ENCODE peak calls at places on chromosomes 12 and 14, in six cellular contexts. U is cardiac fibroblast, Y is MM.1S, W is HCT116, O is right lobe of liver, Z is AG09309. L is an unnamed sample.

GRCh38 chr12:65953621-65954020 is 129.3 kb downstream of the HMGA2 start:
- DNase-seq in Z (no peak), U (peak; percentile 78), Y (no peak), W (no peak), O (no peak), L (no peak)

GRCh38 chr12:47576256-47576655 is 129.6 kb downstream of the RPAP3 start:
- DNase-seq in Z (no peak), W (no peak), O (no peak), U (no peak), Y (no peak), L (no peak)

GRCh38 chr12:91640021-91640420 is 457.4 kb upstream of the DCN start:
- DNase-seq in O (no peak), U (no peak), Y (no peak), W (no peak), Z (no peak), L (no peak)

GRCh38 chr12:77940566-77940965 is 109.9 kb downstream of the NAV3 start:
- DNase-seq in Y (no peak), W (no peak), Z (no peak), U (peak; percentile 75), O (no peak), L (no peak)

GRCh38 chr12:32305163-32305562 is 94.2 kb upstream of the FGD4 start:
- DNase-seq in O (no peak), U (peak; percentile 72), W (peak; percentile 21), Z (no peak), Y (peak; percentile 58), L (no peak)

GRCh38 chr14:104374718-104375080 is 204.9 kb upstream of the C14orf180 start:
- DNase-seq in W (no peak), Z (no peak), O (peak; percentile 38), Y (no peak), U (no peak), L (no peak)

GRCh38 chr12:1853716-1854115 is 33.4 kb downstream of the LRTM2 start:
- DNase-seq in U (no peak), W (no peak), Z (no peak), Y (no peak), O (no peak), L (no peak)

GRCh38 chr14:106844608-106845285 is 1318.4 kb downstream of the TMEM121 start:
- DNase-seq in U (peak; percentile 37), W (no peak), Y (no peak), O (peak; percentile 89), Z (no peak), L (no peak)

GRCh38 chr12:104280703-104281458 is 22.7 kb upstream of the EID3 start:
- DNase-seq in W (peak; percentile 68), O (no peak), Z (peak; percentile 87), U (peak; percentile 94), Y (no peak), L (no peak)

GRCh38 chr14:60648934-60649814 is at the start of gene SIX1:
- DNase-seq in Z (peak; percentile 72), Y (peak; percentile 77), U (peak; percentile 91), W (peak; percentile 62), O (peak; percentile 59), L (no peak)

GRCh38 chr12:89247962-89248361 is 104.3 kb downstream of the DUSP6 start:
- DNase-seq in Z (no peak), U (peak; percentile 25), Y (no peak), O (no peak), W (no peak), L (no peak)

GRCh38 chr14:49972199-49972671 is 79.4 kb downstream of the ARF6 start:
- DNase-seq in Z (no peak), W (no peak), Y (peak; percentile 6), O (no peak), U (peak; percentile 80), L (no peak)

GRCh38 chr14:99563749-99564129 is 40.3 kb downstream of the CCDC85C start:
- DNase-seq in U (no peak), Y (no peak), Z (no peak), W (no peak), O (no peak), L (no peak)

GRCh38 chr12:18135509-18135908 is 45.5 kb upstream of the RERGL start:
- DNase-seq in W (no peak), U (peak; percentile 43), O (no peak), Z (no peak), Y (no peak), L (no peak)

GRCh38 chr12:18139254-18139653 is 49.3 kb upstream of the RERGL start:
- DNase-seq in U (no peak), W (no peak), O (no peak), Z (no peak), Y (no peak), L (no peak)

GRCh38 chr12:18130855-18131254 is 40.9 kb upstream of the RERGL start:
- DNase-seq in Y (no peak), W (no peak), O (no peak), U (no peak), Z (no peak), L (no peak)

GRCh38 chr12:18139989-18140596 is 50.1 kb upstream of the RERGL start:
- DNase-seq in U (peak; percentile 72), O (no peak), W (no peak), Y (peak; percentile 28), Z (no peak), L (no peak)

GRCh38 chr12:18135086-18135485 is 45.1 kb upstream of the RERGL start:
- DNase-seq in O (no peak), U (no peak), Y (no peak), Z (no peak), W (no peak), L (no peak)
- H3K4me3 ChIP-seq in O (no peak overlapping the region), U (no peak overlapping the region), Y (no peak overlapping the region), Z (no peak overlapping the region), W (no peak overlapping the region), L (no peak overlapping the region)

DNA sequence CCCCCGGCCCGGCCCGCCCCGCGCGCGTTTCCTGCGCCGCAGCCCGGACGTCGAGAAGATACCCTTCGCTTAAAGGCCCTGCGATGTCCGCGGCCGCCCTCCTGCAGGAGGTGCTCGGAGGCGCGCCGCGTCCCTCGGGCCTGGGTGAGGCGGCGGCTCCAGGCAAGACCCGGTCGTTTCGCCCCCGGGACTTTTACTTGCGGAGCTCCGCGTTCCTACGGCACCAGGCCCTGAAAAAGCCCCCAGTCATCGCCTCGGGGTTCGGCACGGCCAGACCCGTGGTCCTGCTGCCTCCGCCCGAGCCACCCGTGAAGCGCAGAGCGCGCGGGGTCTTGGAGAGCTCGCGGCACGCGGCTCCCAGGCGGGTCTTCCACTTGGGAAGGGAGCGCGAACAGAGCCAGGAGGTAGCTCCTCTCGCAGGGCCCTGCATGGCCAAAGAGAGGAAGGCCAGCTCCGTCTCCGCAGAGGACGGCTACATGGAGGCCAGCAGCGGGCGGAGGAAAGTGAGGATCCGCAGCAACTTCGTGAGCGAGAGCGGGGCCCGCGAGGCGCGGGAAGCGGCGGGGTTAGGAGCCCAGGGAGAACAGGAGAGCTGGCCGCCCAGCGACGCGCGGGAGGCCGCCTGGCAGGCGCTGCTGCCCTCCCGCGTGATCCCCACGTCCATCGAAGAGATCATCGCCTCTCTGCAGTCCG is 26.9 kb downstream of the TTC6 start:
- DNase-seq in W (no peak), Z (no peak), U (peak; percentile 34), O (no peak), Y (no peak), L (no peak)
- TF ChIP-seq CTCF in W (no peak), Z (no peak), U (no peak), O (no peak), Y (no peak), L (no peak)

GRCh38 chr14:22124071-22124613 is 450.5 kb upstream of the OR4E1 start:
- DNase-seq in W (no peak), U (no peak), O (no peak), Y (no peak), Z (no peak), L (no peak)
- H3K4me3 ChIP-seq in W (no peak overlapping the region), U (no peak overlapping the region), O (no peak overlapping the region), Y (no peak overlapping the region), Z (no peak overlapping the region), L (no peak overlapping the region)

GRCh38 chr12:45284096-45284901 is 68.4 kb downstream of the ANO6 start:
- DNase-seq in W (no peak), O (no peak), U (peak; percentile 86), Y (no peak), Z (no peak), L (no peak)
- TF ChIP-seq CTCF in W (no peak), O (no peak), U (peak; percentile 29), Y (no peak), Z (no peak), L (no peak)

DNA sequence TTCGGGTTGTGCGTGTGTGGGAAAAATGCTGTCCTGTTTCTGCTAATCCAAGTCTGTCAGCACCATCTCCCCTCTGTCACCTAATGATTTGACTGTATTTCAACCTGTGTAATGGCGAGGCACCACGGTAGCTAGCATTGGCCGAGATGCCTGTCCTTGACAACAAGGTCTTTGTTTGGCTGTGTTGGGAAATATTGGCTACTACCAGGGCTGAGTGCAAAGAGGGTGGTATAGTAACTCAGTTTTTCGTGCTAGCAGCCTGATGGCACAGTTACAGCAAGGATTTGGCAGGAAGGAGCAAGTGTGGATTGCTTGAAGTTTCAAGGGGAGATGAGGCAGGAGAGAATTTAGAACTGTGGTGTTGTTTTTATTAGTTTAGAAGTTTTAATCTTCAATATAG is 440.3 kb upstream of the RGS6 start:
- DNase-seq in U (no peak), W (no peak), Y (no peak), O (no peak), Z (no peak), L (no peak)
- H3K4me3 ChIP-seq in U (no peak overlapping the region), W (no peak overlapping the region), Y (no peak overlapping the region), O (no peak overlapping the region), Z (no peak overlapping the region), L (no peak overlapping the region)

DNA sequence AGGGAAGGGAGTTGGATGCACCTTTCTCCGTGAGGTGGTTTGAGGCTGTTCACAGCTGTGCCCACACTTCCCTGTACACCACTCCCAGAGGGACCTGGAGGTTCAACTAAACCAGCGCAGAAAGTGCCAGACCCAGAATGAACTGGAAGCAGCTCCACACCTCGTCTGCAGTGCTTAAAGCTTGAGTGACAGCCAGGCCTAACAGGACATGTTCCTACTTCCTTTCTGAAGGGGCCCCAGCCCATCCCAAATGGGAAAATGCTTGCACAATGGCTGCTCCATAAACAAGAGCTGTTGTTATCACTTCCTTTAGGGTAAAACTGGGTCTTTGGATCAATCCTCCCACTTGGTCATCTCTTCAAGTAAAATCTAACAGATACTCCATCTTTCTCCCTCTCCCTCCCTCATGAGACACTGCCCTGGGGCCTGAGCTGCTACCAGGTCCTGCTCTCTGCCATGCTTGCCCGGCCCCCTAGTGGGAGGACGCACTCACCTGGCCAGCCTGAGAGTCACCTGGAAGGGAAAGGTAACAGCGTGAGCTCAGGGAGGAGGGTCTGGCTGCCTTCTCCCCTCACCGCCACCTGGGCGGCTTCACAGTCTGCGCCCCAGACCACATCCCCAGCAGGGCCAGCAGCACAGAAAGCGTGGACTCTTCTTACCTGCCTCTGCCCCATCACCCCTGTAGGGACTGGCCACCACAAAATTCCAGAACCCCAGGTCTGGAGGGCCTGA is 33.5 kb downstream of the ISCA2 start:
- DNase-seq in Z (no peak), W (no peak), O (no peak), U (no peak), Y (no peak), L (no peak)
- TF ChIP-seq CTCF in Z (no peak), W (peak; percentile 25), O (no peak), U (no peak), Y (no peak), L (no peak)

L was measured in epithelial cell of proximal tubule.